ENCODE peak calls at places on chromosomes 13 and 19, in five cellular contexts. One of them, this sample, is unnamed.

GRCh38 chr19:47158879-47159509 is 28.4 kb downstream of the SAE1 start:
- DNase-seq in uterus: no peak
- DNase-seq in heart left ventricle: no peak
- DNase-seq in transverse colon: no peak
- DNase-seq in thyroid gland: no peak
- DNase-seq in this sample: no peak

GRCh38 chr13:67990868-67991267 is 760.7 kb upstream of the PCDH9 start:
- DNase-seq in uterus: no peak
- DNase-seq in thyroid gland: no peak
- DNase-seq in transverse colon: no peak
- DNase-seq in heart left ventricle: no peak
- DNase-seq in this sample: no peak

GRCh38 chr19:40465025-40465780 is at the start of gene BLVRB:
- DNase-seq in thyroid gland: no peak
- DNase-seq in transverse colon: peak
- DNase-seq in uterus: no peak
- DNase-seq in heart left ventricle: no peak
- DNase-seq in this sample: peak

GRCh38 chr19:38210458-38210987 is 13.5 kb downstream of the DPF1 start:
- DNase-seq in transverse colon: peak
- DNase-seq in heart left ventricle: peak
- DNase-seq in uterus: peak
- DNase-seq in thyroid gland: no peak
- DNase-seq in this sample: no peak

GRCh38 chr13:21237081-21237480 is 60.6 kb downstream of the MRPL57 start:
- DNase-seq in heart left ventricle: no peak
- DNase-seq in uterus: no peak
- DNase-seq in transverse colon: no peak
- DNase-seq in thyroid gland: no peak
- DNase-seq in this sample: no peak

GRCh38 chr19:17487240-17488121 is 17.2 kb downstream of the SLC27A1 start:
- DNase-seq in transverse colon: no peak
- DNase-seq in heart left ventricle: no peak
- DNase-seq in uterus: no peak
- DNase-seq in thyroid gland: no peak
- DNase-seq in this sample: no peak

GRCh38 chr13:50697746-50698526 is 145.6 kb downstream of the DLEU7 start:
- DNase-seq in heart left ventricle: no peak
- DNase-seq in transverse colon: no peak
- DNase-seq in uterus: no peak
- DNase-seq in thyroid gland: peak
- DNase-seq in this sample: no peak

GRCh38 chr13:49527123-49527522 is 31.4 kb downstream of the PHF11 start:
- DNase-seq in transverse colon: no peak
- DNase-seq in uterus: no peak
- DNase-seq in heart left ventricle: no peak
- DNase-seq in thyroid gland: peak
- DNase-seq in this sample: no peak

GRCh38 chr19:35264281-35265125 is 4.3 kb upstream of the USF2 start:
- DNase-seq in uterus: peak
- DNase-seq in heart left ventricle: no peak
- DNase-seq in thyroid gland: no peak
- DNase-seq in transverse colon: peak
- DNase-seq in this sample: no peak

GRCh38 chr13:49995535-49996165 is 1.2 kb upstream of the TRIM13 start:
- DNase-seq in heart left ventricle: no peak
- DNase-seq in uterus: no peak
- DNase-seq in transverse colon: no peak
- DNase-seq in thyroid gland: no peak
- DNase-seq in this sample: no peak

GRCh38 chr13:25109341-25109740 is 13.4 kb downstream of the PABPC3 start:
- DNase-seq in uterus: no peak
- DNase-seq in transverse colon: no peak
- DNase-seq in heart left ventricle: no peak
- DNase-seq in thyroid gland: no peak
- DNase-seq in this sample: no peak

GRCh38 chr19:7720351-7720750 is 11.6 kb downstream of the CLEC4G start:
- DNase-seq in heart left ventricle: no peak
- DNase-seq in thyroid gland: no peak
- DNase-seq in transverse colon: no peak
- DNase-seq in uterus: no peak
- DNase-seq in this sample: no peak

GRCh38 chr13:47594833-47595232 is 406.2 kb downstream of the SUCLA2 start:
- DNase-seq in transverse colon: no peak
- DNase-seq in heart left ventricle: no peak
- DNase-seq in uterus: no peak
- DNase-seq in thyroid gland: no peak
- DNase-seq in this sample: no peak

GRCh38 chr13:102686024-102686423 is 8.8 kb downstream of the METTL21C start:
- DNase-seq in heart left ventricle: no peak
- DNase-seq in uterus: no peak
- DNase-seq in thyroid gland: no peak
- DNase-seq in transverse colon: no peak
- DNase-seq in this sample: no peak

GRCh38 chr19:39336483-39336882 is 640 bp upstream of the GMFG start:
- DNase-seq in transverse colon: no peak
- DNase-seq in uterus: no peak
- DNase-seq in heart left ventricle: no peak
- DNase-seq in thyroid gland: no peak
- DNase-seq in this sample: no peak

GRCh38 chr19:13797870-13798269 is 2.6 kb downstream of the ZSWIM4 start:
- DNase-seq in transverse colon: no peak
- DNase-seq in thyroid gland: peak
- DNase-seq in uterus: peak
- DNase-seq in heart left ventricle: no peak
- DNase-seq in this sample: no peak

GRCh38 chr19:35030257-35031071 is at the start of gene SCN1B:
- DNase-seq in uterus: peak
- DNase-seq in heart left ventricle: peak
- DNase-seq in transverse colon: peak
- DNase-seq in thyroid gland: peak
- DNase-seq in this sample: peak

GRCh38 chr19:33683881-33684549 is 62.3 kb downstream of the CHST8 start:
- DNase-seq in uterus: no peak
- DNase-seq in transverse colon: no peak
- DNase-seq in thyroid gland: peak
- DNase-seq in heart left ventricle: no peak
- DNase-seq in this sample: no peak

GRCh38 chr19:7871530-7872305 is 2.5 kb downstream of the PRR36 start:
- DNase-seq in uterus: peak
- DNase-seq in thyroid gland: peak
- DNase-seq in transverse colon: peak
- DNase-seq in heart left ventricle: peak
- DNase-seq in this sample: peak

GRCh38 chr13:112647256-112647655 is 42.6 kb upstream of the ATP11A start:
- DNase-seq in uterus: no peak
- DNase-seq in heart left ventricle: no peak
- DNase-seq in thyroid gland: no peak
- DNase-seq in transverse colon: no peak
- DNase-seq in this sample: no peak

GRCh38 chr13:51998723-51999471 is 12.4 kb downstream of the ATP7B start:
- DNase-seq in heart left ventricle: no peak
- DNase-seq in thyroid gland: no peak
- DNase-seq in transverse colon: no peak
- DNase-seq in uterus: no peak
- DNase-seq in this sample: no peak

GRCh38 chr13:52348081-52348480 is 57.9 kb downstream of the THSD1 start:
- DNase-seq in transverse colon: no peak
- DNase-seq in uterus: no peak
- DNase-seq in heart left ventricle: no peak
- DNase-seq in thyroid gland: no peak
- DNase-seq in this sample: peak

GRCh38 chr13:46315491-46316075 is 71.5 kb downstream of the RUBCNL start:
- DNase-seq in thyroid gland: no peak
- DNase-seq in uterus: no peak
- DNase-seq in heart left ventricle: no peak
- DNase-seq in transverse colon: no peak
- DNase-seq in this sample: no peak

GRCh38 chr13:64723735-64724134 is 2506.4 kb downstream of the PCDH9 start:
- DNase-seq in heart left ventricle: no peak
- DNase-seq in transverse colon: no peak
- DNase-seq in thyroid gland: no peak
- DNase-seq in uterus: no peak
- DNase-seq in this sample: peak

GRCh38 chr19:31670931-31671330 is 321.7 kb upstream of the TSHZ3 start:
- DNase-seq in transverse colon: no peak
- DNase-seq in heart left ventricle: no peak
- DNase-seq in uterus: no peak
- DNase-seq in thyroid gland: no peak
- DNase-seq in this sample: no peak

GRCh38 chr13:31914843-31915242 is 116.7 kb upstream of the FRY start:
- DNase-seq in transverse colon: no peak
- DNase-seq in thyroid gland: no peak
- DNase-seq in uterus: no peak
- DNase-seq in heart left ventricle: no peak
- DNase-seq in this sample: no peak

GRCh38 chr13:48500652-48501197 is 32.2 kb downstream of the RCBTB2 start:
- DNase-seq in uterus: no peak
- DNase-seq in thyroid gland: no peak
- DNase-seq in transverse colon: no peak
- DNase-seq in heart left ventricle: no peak
- DNase-seq in this sample: peak

GRCh38 chr19:47186337-47187022 is 44.5 kb downstream of the BBC3 start:
- DNase-seq in transverse colon: peak
- DNase-seq in heart left ventricle: no peak
- DNase-seq in thyroid gland: peak
- DNase-seq in uterus: no peak
- DNase-seq in this sample: no peak

GRCh38 chr13:39105110-39105509 is 66.9 kb downstream of the NHLRC3 start:
- DNase-seq in thyroid gland: no peak
- DNase-seq in heart left ventricle: no peak
- DNase-seq in transverse colon: no peak
- DNase-seq in uterus: no peak
- DNase-seq in this sample: no peak

DNA sequence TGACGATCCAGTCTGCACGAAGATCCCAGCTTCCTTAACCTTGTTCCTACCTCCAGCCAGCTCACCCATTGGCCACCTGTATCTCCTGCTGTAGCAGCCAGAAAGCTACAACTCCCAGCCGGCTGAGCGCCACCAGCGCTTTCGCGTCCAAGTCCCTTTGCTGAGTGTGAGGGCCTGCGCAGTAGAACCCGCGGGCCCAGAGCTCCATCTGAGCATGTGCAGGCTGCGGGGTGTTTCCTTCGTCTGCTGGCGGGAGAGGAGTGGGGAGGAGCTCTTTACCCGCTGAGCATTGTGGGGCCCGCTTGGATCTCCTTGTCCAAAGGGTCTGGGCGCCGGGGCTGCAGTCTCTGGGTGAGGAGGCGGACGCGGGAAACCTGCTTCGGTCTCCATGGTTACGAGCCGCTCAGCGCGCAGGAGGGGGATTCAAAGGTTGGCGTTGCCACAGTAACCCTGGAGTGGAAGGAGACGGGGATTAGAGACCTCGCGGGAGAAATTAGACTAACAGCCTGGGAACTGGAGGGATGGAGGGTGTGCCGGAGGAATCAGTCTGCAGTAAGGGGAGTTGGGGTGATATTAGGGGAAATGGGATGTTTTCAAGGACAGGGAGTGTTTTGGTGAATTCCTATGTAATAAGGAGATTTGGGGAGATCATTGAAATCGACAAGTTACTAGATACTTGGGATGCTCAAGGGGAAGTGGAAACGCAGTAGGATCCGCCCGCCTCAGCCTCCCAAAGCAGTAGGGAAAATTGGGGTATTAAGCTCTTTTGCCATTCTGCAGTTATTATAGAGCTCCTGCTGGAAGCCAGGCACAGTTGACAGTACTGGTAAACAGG is 33.5 kb downstream of the ZSWIM9 start:
- DNase-seq in thyroid gland: peak
- DNase-seq in transverse colon: peak
- DNase-seq in heart left ventricle: peak
- DNase-seq in uterus: peak
- DNase-seq in this sample: peak
- TF ChIP-seq POLR2A in thyroid gland: peak
- TF ChIP-seq POLR2A in transverse colon: no peak
- TF ChIP-seq POLR2A in heart left ventricle: peak
- TF ChIP-seq POLR2A in uterus: peak
- TF ChIP-seq POLR2A in this sample: peak

DNA sequence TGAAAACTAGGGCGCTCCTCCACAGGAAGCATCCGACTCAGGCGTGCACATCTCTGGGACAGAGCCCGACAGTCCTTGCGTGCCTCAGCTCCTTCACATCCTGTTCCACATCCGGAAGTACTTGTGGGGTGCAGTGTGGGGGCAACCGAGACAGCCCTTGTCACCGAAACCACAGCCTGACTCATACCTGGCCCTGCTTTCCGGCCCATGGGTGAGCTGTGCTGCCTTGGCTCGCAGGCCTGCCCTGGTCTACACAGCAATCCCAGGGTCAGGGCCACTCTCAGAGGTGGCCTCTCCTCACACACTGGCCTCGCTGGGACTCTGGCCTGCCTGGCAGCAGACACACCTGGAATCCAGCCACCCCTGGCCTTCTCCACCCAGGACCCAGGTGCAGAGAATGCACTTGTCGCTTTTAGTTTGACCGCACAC is 100.4 kb downstream of the STK24 start:
- DNase-seq in heart left ventricle: peak
- DNase-seq in uterus: peak
- DNase-seq in transverse colon: peak
- DNase-seq in thyroid gland: peak
- DNase-seq in this sample: peak
- TF ChIP-seq POLR2A in heart left ventricle: no peak
- TF ChIP-seq POLR2A in uterus: no peak
- TF ChIP-seq POLR2A in transverse colon: no peak
- TF ChIP-seq POLR2A in thyroid gland: no peak
- TF ChIP-seq POLR2A in this sample: no peak

GRCh38 chr19:51108066-51108804 is at the start of gene CTU1:
- DNase-seq in transverse colon: peak
- DNase-seq in uterus: peak
- DNase-seq in heart left ventricle: peak
- DNase-seq in thyroid gland: peak
- DNase-seq in this sample: peak
- TF ChIP-seq POLR2A in transverse colon: peak
- TF ChIP-seq POLR2A in uterus: peak
- TF ChIP-seq POLR2A in heart left ventricle: peak
- TF ChIP-seq POLR2A in thyroid gland: no peak
- TF ChIP-seq POLR2A in this sample: peak

DNA sequence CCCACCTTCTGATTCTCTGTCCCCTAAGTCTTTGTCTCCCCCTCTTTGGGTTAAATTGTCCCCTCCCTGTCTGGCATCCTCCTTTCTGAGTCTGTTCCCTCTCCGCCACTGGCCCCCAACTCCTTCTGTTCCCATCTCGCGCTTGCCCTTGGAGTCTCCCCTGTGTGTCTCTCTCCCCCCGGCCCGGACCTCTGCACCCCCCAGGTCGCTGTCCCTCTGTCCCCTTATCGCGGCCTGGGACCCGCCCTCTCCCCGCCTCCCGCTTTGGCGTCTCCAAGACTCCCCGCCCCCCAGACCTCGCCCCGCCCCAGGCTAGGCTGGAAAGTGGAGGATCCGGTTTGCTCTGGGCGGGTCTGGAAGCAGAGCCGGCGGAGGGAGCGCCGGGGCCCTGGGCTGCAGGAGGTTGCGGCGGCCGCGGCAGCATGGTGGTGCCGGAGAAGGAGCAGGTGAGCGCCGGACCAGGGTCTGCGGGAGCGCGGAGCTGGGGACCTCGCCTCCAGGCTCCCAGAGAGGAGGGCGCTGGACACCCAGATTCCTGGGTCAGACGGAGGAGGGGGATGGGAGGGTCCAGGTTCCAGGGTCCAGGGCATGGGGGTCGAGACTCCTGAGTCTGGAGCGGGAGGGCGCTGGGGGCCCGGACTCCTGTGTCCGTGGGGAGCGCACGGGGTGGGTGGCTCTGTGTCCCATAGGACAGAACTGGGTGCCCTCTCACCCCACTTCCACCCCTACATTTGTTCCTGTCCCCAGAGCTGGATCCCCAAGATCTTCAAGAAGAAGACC is at the start of gene TRPM4:
- DNase-seq in uterus: peak
- DNase-seq in thyroid gland: peak
- DNase-seq in transverse colon: peak
- DNase-seq in heart left ventricle: peak
- DNase-seq in this sample: peak
- TF ChIP-seq POLR2A in uterus: peak
- TF ChIP-seq POLR2A in thyroid gland: peak
- TF ChIP-seq POLR2A in transverse colon: peak
- TF ChIP-seq POLR2A in heart left ventricle: peak
- TF ChIP-seq POLR2A in this sample: peak